ENCODE peak calls at places on chromosomes 12 and 14, in five cellular contexts. T is NCI-H2029; M is CD4-positive, alpha-beta T cell; D is activated T-cell treated with anti-CD3 and anti-CD28 coated beads for 24 hours; U is activated naive CD4-positive, alpha-beta T cell treated with Interleukin-2 at 50 U/mL for 16 hours. K is an unnamed sample.

GRCh38 chr12:85280138-85280983 is at the start of gene ALX1:
- DNase-seq in M (no peak), D (no peak), U (no peak), T (peak), K (peak)

GRCh38 chr14:94000267-94000666 is 3.2 kb downstream of the CCDC197 start:
- DNase-seq in U (no peak), D (no peak), T (no peak), M (no peak), K (no peak)

GRCh38 chr14:55354500-55354899 is 57.1 kb downstream of the ATG14 start:
- DNase-seq in D (peak), T (peak), U (peak), M (peak), K (no peak)

GRCh38 chr12:76927170-76927784 is 48.5 kb upstream of the CSRP2 start:
- DNase-seq in M (no peak), U (no peak), D (peak), T (no peak), K (peak)

GRCh38 chr14:97723834-97724770 is 926.9 kb downstream of the VRK1 start:
- DNase-seq in T (no peak), M (peak), D (no peak), U (peak), K (no peak)

GRCh38 chr12:28866715-28867503 is 282.2 kb upstream of the FAR2 start:
- DNase-seq in T (no peak), U (no peak), D (no peak), M (no peak), K (peak)

GRCh38 chr14:65084554-65085190 is 17.6 kb downstream of the MAX start:
- DNase-seq in T (no peak), U (no peak), M (no peak), D (no peak), K (no peak)

GRCh38 chr14:60485600-60486251 is at the start of gene C14orf39:
- DNase-seq in D (no peak), T (no peak), U (no peak), M (no peak), K (no peak)

GRCh38 chr12:119308743-119309456 is 25.6 kb upstream of the CCDC60 start:
- DNase-seq in T (no peak), U (no peak), D (no peak), M (no peak), K (peak)

GRCh38 chr14:100605706-100606686 is 18.8 kb upstream of the BEGAIN start:
- DNase-seq in T (no peak), D (no peak), U (no peak), M (no peak), K (no peak)

GRCh38 chr12:14828896-14829295 is 14.4 kb downstream of the ART4 start:
- DNase-seq in D (no peak), M (no peak), T (no peak), U (no peak), K (no peak)

GRCh38 chr12:23337213-23337612 is 612.3 kb downstream of the SOX5 start:
- DNase-seq in U (no peak), D (no peak), T (no peak), M (no peak), K (no peak)

GRCh38 chr12:106058256-106059182 is 80.2 kb downstream of the NUAK1 start:
- DNase-seq in T (no peak), D (no peak), M (no peak), U (no peak), K (peak)

GRCh38 chr14:100523131-100523530 is 64.1 kb downstream of the BEGAIN start:
- DNase-seq in M (no peak), T (no peak), D (no peak), U (no peak), K (no peak)

GRCh38 chr12:85835810-85836715 is at the start of gene RASSF9:
- DNase-seq in M (no peak), T (no peak), D (no peak), U (no peak), K (no peak)

GRCh38 chr12:13198921-13199320 is 2.4 kb downstream of the EMP1 start:
- DNase-seq in U (no peak), D (no peak), M (no peak), T (no peak), K (no peak)

GRCh38 chr14:56875104-56875675 is 64.9 kb upstream of the OTX2 start:
- DNase-seq in T (no peak), D (no peak), M (no peak), U (no peak), K (no peak)

GRCh38 chr14:61673305-61673704 is 22.0 kb upstream of the HIF1A start:
- DNase-seq in T (no peak), U (no peak), M (no peak), D (no peak), K (no peak)

GRCh38 chr14:95463173-95463901 is 53.1 kb downstream of the SYNE3 start:
- DNase-seq in M (peak), D (no peak), U (peak), T (peak), K (no peak)

GRCh38 chr12:113469893-113470743 is 1.6 kb downstream of the LHX5 start:
- DNase-seq in U (no peak), T (no peak), D (no peak), M (no peak), K (no peak)

GRCh38 chr12:106551410-106551809 is 31.4 kb upstream of the RFX4 start:
- DNase-seq in D (no peak), T (no peak), M (no peak), U (no peak), K (no peak)

GRCh38 chr12:132218915-132219314 is 74.7 kb downstream of the NOC4L start:
- DNase-seq in M (peak), U (peak), T (no peak), D (no peak), K (no peak)

GRCh38 chr14:70905316-70905715 is 1.9 kb upstream of the PCNX1 start:
- DNase-seq in U (no peak), T (no peak), M (no peak), D (no peak), K (no peak)

GRCh38 chr14:54338696-54339317 is 58.0 kb upstream of the CDKN3 start:
- DNase-seq in D (no peak), M (no peak), T (no peak), U (no peak), K (no peak)

GRCh38 chr12:38664661-38665269 is 240.6 kb downstream of the CPNE8 start:
- DNase-seq in M (no peak), T (no peak), U (no peak), D (no peak), K (no peak)

GRCh38 chr12:81206425-81206824 is 128.5 kb downstream of the ACSS3 start:
- DNase-seq in M (no peak), T (no peak), U (no peak), D (no peak), K (no peak)

GRCh38 chr14:100825691-100826331 is at the start of gene MEG3:
- DNase-seq in U (no peak), T (no peak), D (no peak), M (no peak), K (no peak)

GRCh38 chr14:64762044-64763034 is 58.1 kb downstream of the PLEKHG3 start:
- DNase-seq in D (peak), U (peak), M (peak), T (peak), K (peak)

GRCh38 chr12:71029302-71029701 is 108.8 kb upstream of the PTPRR start:
- DNase-seq in T (no peak), U (no peak), D (no peak), M (no peak), K (no peak)

GRCh38 chr12:30533518-30533917 is 162.2 kb downstream of the IPO8 start:
- DNase-seq in T (no peak), M (no peak), U (no peak), D (no peak), K (no peak)

GRCh38 chr12:3998968-3999792 is 126.0 kb upstream of the PARP11 start:
- DNase-seq in D (no peak), T (no peak), M (peak), U (no peak), K (no peak)

GRCh38 chr14:104284636-104285482 is 146.5 kb downstream of the KIF26A start:
- DNase-seq in T (no peak), M (no peak), D (no peak), U (no peak), K (no peak)

GRCh38 chr14:67746927-67747326 is 45.2 kb downstream of the RDH12 start:
- DNase-seq in M (no peak), T (no peak), U (no peak), D (peak), K (no peak)

K was measured in foreskin melanocyte.